ENCODE peak calls at places on chromosomes 3 and 15, in eight cellular contexts. X is osteoblast; C is CD8-positive, alpha-beta memory T cell; Y is OCI-LY7; S is right lobe of liver; I is gastrocnemius medialis; R is breast epithelium; A is CD4-positive, CD25-positive, alpha-beta regulatory T cell. M is an unnamed sample. For H3K4me1 and H3K9me3, the result is how much of the 10 kb centered on the place peaks cover.

GRCh38 chr15:33955945-33956344 is 12.4 kb upstream of the CHRM5 start:
- DNase-seq in A (no peak), I (peak), Y (no peak), X (no peak), C (no peak), S (no peak), R (no peak), M (no peak)

GRCh38 chr15:63930034-63930433 is 96.3 kb upstream of the HERC1 start:
- DNase-seq in C (no peak), Y (no peak), S (peak), I (no peak), X (no peak), A (no peak), R (no peak), M (no peak)

GRCh38 chr3:74393426-74393825 is 221.0 kb downstream of the CNTN3 start:
- DNase-seq in I (no peak), C (no peak), R (no peak), X (no peak), S (no peak), Y (no peak), A (no peak), M (no peak)

GRCh38 chr15:36814708-36815107 is 235.3 kb downstream of the CDIN1 start:
- DNase-seq in C (no peak), A (no peak), X (no peak), Y (no peak), S (no peak), R (no peak), I (no peak), M (no peak)

GRCh38 chr15:77983091-77983707 is 94.3 kb downstream of the TBC1D2B start:
- DNase-seq in I (no peak), A (no peak), R (no peak), Y (no peak), C (no peak), S (peak), X (no peak), M (no peak)

GRCh38 chr3:124818398-124819150 is 68.6 kb downstream of the ITGB5 start:
- DNase-seq in Y (no peak), A (no peak), I (no peak), X (no peak), C (no peak), S (no peak), R (no peak), M (peak)

GRCh38 chr3:45994661-45995369 is 809 bp downstream of the FYCO1 start:
- DNase-seq in X (no peak), C (peak), R (no peak), I (no peak), A (peak), S (peak), Y (peak), M (no peak)

GRCh38 chr15:98865397-98866339 is 141.9 kb downstream of the PGPEP1L start:
- DNase-seq in X (peak), A (peak), R (peak), S (peak), C (peak), I (peak), Y (peak), M (peak)

GRCh38 chr3:156751461-156752025 is 74.6 kb upstream of the LEKR1 start:
- DNase-seq in R (no peak), A (no peak), I (peak), S (no peak), Y (no peak), X (peak), C (no peak), M (no peak)

GRCh38 chr15:60695713-60696522 is 217.0 kb upstream of the ICE2 start:
- DNase-seq in S (no peak), C (no peak), X (no peak), A (no peak), R (no peak), Y (no peak), I (no peak), M (no peak)

GRCh38 chr15:67105991-67106763 is 40.8 kb downstream of the SMAD3 start:
- DNase-seq in A (no peak), S (no peak), R (no peak), X (no peak), Y (no peak), I (no peak), C (no peak), M (no peak)

GRCh38 chr3:98920166-98920565 is 18.7 kb upstream of the DCBLD2 start:
- DNase-seq in R (no peak), S (no peak), C (no peak), Y (no peak), I (no peak), A (no peak), X (no peak), M (no peak)

GRCh38 chr3:120470870-120471269 is 20.1 kb upstream of the FSTL1 start:
- DNase-seq in Y (no peak), S (no peak), C (no peak), A (no peak), R (no peak), X (no peak), I (no peak), M (no peak)

GRCh38 chr3:59809016-59809415 is 759.2 kb upstream of the CFAP20DC start:
- DNase-seq in I (no peak), Y (no peak), R (no peak), C (no peak), A (no peak), S (no peak), X (peak), M (no peak)

GRCh38 chr3:42790714-42791229 is 13.5 kb downstream of the HIGD1A start:
- DNase-seq in C (no peak), A (no peak), S (no peak), Y (no peak), I (no peak), R (no peak), X (no peak), M (no peak)

GRCh38 chr3:25473246-25473645 is 45.2 kb downstream of the RARB start:
- DNase-seq in X (no peak), I (no peak), A (no peak), C (no peak), Y (no peak), R (no peak), S (no peak), M (no peak)

GRCh38 chr15:60718661-60719069 is 239.7 kb upstream of the ICE2 start:
- DNase-seq in R (no peak), S (no peak), A (no peak), C (no peak), I (no peak), X (no peak), Y (no peak), M (no peak)

GRCh38 chr3:159077860-159078259 is 276.0 kb downstream of the MFSD1 start:
- DNase-seq in C (no peak), A (no peak), S (no peak), X (peak), Y (no peak), I (no peak), R (no peak), M (no peak)

GRCh38 chr3:103693831-103694230 is 1259.0 kb downstream of the ZPLD1 start:
- DNase-seq in C (no peak), S (no peak), A (no peak), I (no peak), X (no peak), R (no peak), Y (no peak), M (no peak)

GRCh38 chr3:100634493-100635272 is 25.3 kb downstream of the ADGRG7 start:
- DNase-seq in S (peak), Y (peak), A (no peak), I (no peak), C (peak), R (no peak), X (no peak), M (no peak)

GRCh38 chr3:46566040-46566631 is at the start of gene LRRC2:
- DNase-seq in Y (no peak), X (peak), A (peak), R (no peak), S (peak), C (peak), I (peak), M (no peak)

GRCh38 chr3:187005827-187006481 is 75.6 kb downstream of the ST6GAL1 start:
- DNase-seq in I (no peak), Y (no peak), C (no peak), S (no peak), A (no peak), R (no peak), X (no peak), M (no peak)

GRCh38 chr3:135911106-135911505 is 54.4 kb upstream of the PPP2R3A start:
- DNase-seq in S (no peak), R (no peak), I (no peak), A (no peak), Y (no peak), C (no peak), X (no peak), M (no peak)

GRCh38 chr15:66701422-66702034 is 508 bp upstream of the SMAD6 start:
- DNase-seq in I (peak), C (peak), Y (no peak), R (no peak), S (peak), A (peak), X (no peak), M (peak)

GRCh38 chr3:160648701-160649100 is 28.3 kb upstream of the ARL14 start:
- DNase-seq in C (no peak), Y (no peak), I (no peak), X (no peak), A (no peak), R (no peak), S (no peak), M (no peak)

GRCh38 chr3:58074126-58074715 is 66.0 kb downstream of the FLNB start:
- DNase-seq in A (no peak), R (no peak), I (no peak), Y (peak), X (peak), S (no peak), C (no peak), M (peak)

GRCh38 chr15:58569455-58569854 is 137.7 kb downstream of the LIPC start:
- DNase-seq in R (no peak), I (no peak), A (no peak), X (no peak), S (no peak), C (no peak), Y (no peak), M (no peak)

GRCh38 chr3:66372681-66373350 is 128.0 kb downstream of the LRIG1 start:
- DNase-seq in S (no peak), A (peak), I (no peak), C (no peak), R (no peak), Y (peak), X (no peak), M (no peak)

GRCh38 chr3:43584043-43584826 is 37.6 kb downstream of the ANO10 start:
- DNase-seq in S (no peak), C (peak), Y (no peak), R (no peak), X (no peak), A (peak), I (no peak), M (no peak)

GRCh38 chr15:94198633-94199032 is 32.7 kb upstream of the MCTP2 start:
- DNase-seq in R (no peak), X (no peak), Y (no peak), A (no peak), I (no peak), S (no peak), C (no peak), M (no peak)

GRCh38 chr15:89457086-89457485 is 39.3 kb downstream of the RHCG start:
- DNase-seq in C (no peak), S (no peak), I (no peak), A (no peak), X (peak), R (no peak), Y (peak), M (no peak)

GRCh38 chr15:81939604-81940440 is 106.0 kb downstream of the MEX3B start:
- DNase-seq in X (peak), C (peak), Y (peak), I (no peak), R (no peak), A (no peak), S (no peak), M (no peak)

GRCh38 chr3:127688416-127689265 is 15.9 kb downstream of the ABTB1 start:
- DNase-seq in R (peak), Y (no peak), S (peak), X (peak), A (no peak), C (no peak), I (peak), M (no peak)
- H3K4me1 ChIP-seq in R (under half), Y (under half), S (under half), X (under half), A (under half), C (under half), I (under half), M (under half)

GRCh38 chr15:25051399-25052154 is 96.8 kb downstream of the SNRPN start:
- DNase-seq in A (no peak), C (no peak), S (peak), R (no peak), I (no peak), X (peak), Y (no peak), M (no peak)
- H3K9me3 ChIP-seq in A (half or more), C (half or more), S (under half), R (half or more), I (under half), X (half or more), Y (under half), M (half or more)

GRCh38 chr3:128649264-128649663 is 1.4 kb downstream of the RPN1 start:
- DNase-seq in A (no peak), C (no peak), R (no peak), Y (no peak), I (no peak), S (no peak), X (peak), M (no peak)

GRCh38 chr3:128647307-128647706 is 3.3 kb downstream of the RPN1 start:
- DNase-seq in A (no peak), S (no peak), X (no peak), C (no peak), Y (no peak), I (no peak), R (no peak), M (no peak)

GRCh38 chr3:128648402-128648801 is 2.2 kb downstream of the RPN1 start:
- DNase-seq in I (no peak), C (no peak), A (no peak), X (no peak), Y (no peak), R (no peak), S (no peak), M (no peak)

GRCh38 chr3:128650096-128651050 is at the start of gene RPN1:
- DNase-seq in C (peak), R (peak), S (peak), A (peak), Y (peak), X (peak), I (peak), M (peak)
- H3K27ac ChIP-seq in C (peak), R (peak), S (peak), A (peak), Y (peak), X (peak), I (peak), M (peak)

DNA sequence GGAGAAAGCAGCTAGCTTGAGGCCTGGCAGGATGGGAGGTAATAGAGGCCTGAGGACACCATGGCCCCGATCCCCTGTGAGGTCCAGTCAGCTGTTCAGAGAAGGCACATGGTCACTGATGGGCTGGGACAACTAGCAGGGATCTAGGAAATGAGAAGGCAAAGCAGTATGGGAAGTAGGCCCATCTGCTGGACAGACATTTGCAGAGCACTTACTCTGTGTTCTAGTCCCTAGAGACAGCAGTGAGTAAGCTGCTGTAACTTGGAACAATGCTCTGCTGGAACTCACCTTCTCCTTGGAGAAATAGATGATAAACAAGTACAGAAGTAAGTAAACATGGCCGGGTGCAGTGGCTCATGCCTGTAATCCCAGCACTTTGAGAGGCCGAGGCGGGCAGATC is 7.1 kb downstream of the ECE2 start:
- DNase-seq in I (no peak), S (no peak), C (no peak), Y (no peak), R (no peak), A (no peak), X (peak), M (no peak)
- H3K4me1 ChIP-seq in I (under half), S (under half), C (under half), Y (under half), R (under half), A (under half), X (under half), M (under half)

DNA sequence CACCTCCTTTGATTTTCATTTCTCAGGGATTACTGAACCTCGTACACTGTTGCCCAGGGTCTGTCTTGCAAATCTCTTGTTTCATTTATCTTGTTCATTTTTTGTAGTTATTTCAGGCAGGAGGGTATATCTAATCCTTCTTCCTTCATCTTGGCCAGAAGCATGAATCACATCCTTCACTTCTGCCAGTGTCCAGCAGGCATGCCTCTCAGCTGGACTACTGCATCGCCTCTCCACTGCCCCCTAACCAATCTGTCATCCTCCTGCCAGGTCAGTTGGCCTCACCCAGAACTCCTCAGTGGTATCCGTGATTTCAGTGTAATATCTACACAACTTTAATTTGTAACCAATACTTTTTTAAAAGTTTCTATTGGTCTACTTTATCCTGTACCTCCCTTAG is 297.9 kb downstream of the GABRG3 start:
- DNase-seq in A (no peak), C (no peak), S (no peak), I (no peak), R (no peak), X (no peak), Y (no peak), M (no peak)
- H3K9me3 ChIP-seq in A (under half), C (under half), S (under half), I (under half), R (under half), X (under half), Y (under half), M (under half)

DNA sequence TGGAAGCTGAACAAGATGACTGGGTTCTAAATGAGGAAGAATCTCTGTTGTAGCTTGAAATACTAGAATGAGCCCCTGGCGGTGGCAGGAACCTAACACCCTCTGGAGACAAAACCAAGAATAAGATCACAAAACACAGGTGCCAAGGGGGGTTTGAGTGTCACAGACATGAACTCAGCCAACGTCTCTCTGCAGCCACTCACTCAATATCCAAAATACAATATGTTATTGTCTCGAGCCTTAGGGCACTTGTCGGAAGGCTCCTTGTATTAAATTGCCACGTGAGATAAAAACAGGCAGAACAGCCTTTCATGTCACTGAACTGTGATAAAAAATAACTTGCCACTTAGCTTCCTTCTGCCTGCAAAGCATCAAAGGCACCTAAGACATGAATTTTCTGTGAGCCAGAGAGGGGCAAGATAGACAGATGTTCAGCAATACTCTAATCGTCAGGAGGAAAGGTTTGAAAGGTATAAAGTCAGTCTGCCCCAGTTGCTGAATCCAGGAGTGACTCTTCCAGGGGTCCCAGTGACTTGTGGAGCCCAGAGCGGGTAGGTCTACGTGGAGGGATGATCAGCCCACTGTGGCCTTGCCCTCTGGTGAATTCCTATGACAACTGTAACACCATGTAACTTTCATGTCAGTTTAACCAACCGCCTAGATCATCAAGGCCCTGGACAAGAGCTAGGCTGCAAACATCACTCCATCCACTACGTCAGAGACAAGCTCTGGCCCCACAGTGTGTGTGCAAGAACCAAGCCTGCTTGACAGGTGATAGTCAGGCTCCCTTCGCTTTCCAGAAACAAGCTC is 165.2 kb downstream of the OSBPL10 start:
- DNase-seq in A (peak), R (no peak), I (no peak), X (no peak), C (no peak), S (no peak), Y (no peak), M (no peak)
- H3K27ac ChIP-seq in A (no peak), R (no peak), I (no peak), X (no peak), C (no peak), S (no peak), Y (no peak), M (no peak)